ENCODE peak calls at places on chromosomes 11 and 22, in eight cellular contexts. S is CD8-positive, alpha-beta T cell; G is heart left ventricle; A is WTC11; L is kidney; X is astrocyte of the spinal cord; N is PC-9; U is body of pancreas. V is an unnamed sample.

GRCh38 chr22:19942071-19942885 is 660 bp upstream of the TXNRD2 start:
- DNase-seq in S (no peak), G (no peak), A (no peak), L (peak), X (peak), N (no peak), U (no peak), V (no peak)

GRCh38 chr11:122863704-122864326 is 18.7 kb upstream of the JHY start:
- DNase-seq in S (no peak), G (no peak), A (peak), L (no peak), X (peak), N (peak), U (peak), V (peak)

GRCh38 chr11:120549346-120549745 is 37.8 kb downstream of the GRIK4 start:
- DNase-seq in S (no peak), G (no peak), A (no peak), L (no peak), X (no peak), N (no peak), U (no peak), V (no peak)

GRCh38 chr22:32866953-32867352 is 65.4 kb downstream of the TIMP3 start:
- DNase-seq in S (no peak), G (no peak), A (no peak), L (no peak), X (no peak), N (no peak), U (no peak), V (no peak)

GRCh38 chr11:5689551-5689983 is at the start of gene TRIM22:
- DNase-seq in S (peak), G (peak), A (peak), L (peak), X (peak), N (no peak), U (no peak), V (no peak)

GRCh38 chr22:21044931-21045584 is 688 bp upstream of the LRRC74B start:
- DNase-seq in S (no peak), G (no peak), A (no peak), L (peak), X (peak), N (peak), U (peak), V (peak)

GRCh38 chr11:45087761-45088160 is 58.7 kb upstream of the PRDM11 start:
- DNase-seq in S (no peak), G (no peak), A (no peak), L (no peak), X (no peak), N (no peak), U (no peak), V (no peak)

GRCh38 chr11:47981667-47982404 is 1.5 kb downstream of the PTPRJ start:
- DNase-seq in S (no peak), G (peak), A (no peak), L (peak), X (no peak), N (no peak), U (no peak), V (no peak)

GRCh38 chr11:11025087-11025486 is 167.2 kb upstream of the ZBED5 start:
- DNase-seq in S (no peak), G (no peak), A (no peak), L (no peak), X (peak), N (no peak), U (no peak), V (no peak)

GRCh38 chr11:64642876-64643257 is 51.8 kb downstream of the SLC22A12 start:
- DNase-seq in S (no peak), G (no peak), A (peak), L (no peak), X (no peak), N (no peak), U (no peak), V (no peak)

GRCh38 chr11:83493918-83494317 is 207.8 kb upstream of the CCDC90B start:
- DNase-seq in S (no peak), G (no peak), A (no peak), L (no peak), X (no peak), N (no peak), U (peak), V (no peak)

GRCh38 chr11:130849215-130849568 is 67.1 kb downstream of the SNX19 start:
- DNase-seq in S (no peak), G (no peak), A (no peak), L (no peak), X (peak), N (no peak), U (no peak), V (no peak)

GRCh38 chr22:43975041-43975440 is 19.8 kb downstream of the SAMM50 start:
- DNase-seq in S (no peak), G (no peak), A (no peak), L (no peak), X (no peak), N (no peak), U (no peak), V (no peak)

GRCh38 chr22:44441401-44442185 is 56.4 kb downstream of the RTL6 start:
- DNase-seq in S (no peak), G (no peak), A (no peak), L (peak), X (no peak), N (no peak), U (no peak), V (no peak)

GRCh38 chr11:101582242-101583052 is 1.4 kb downstream of the TRPC6 start:
- DNase-seq in S (no peak), G (peak), A (peak), L (peak), X (no peak), N (no peak), U (no peak), V (no peak)

DNA sequence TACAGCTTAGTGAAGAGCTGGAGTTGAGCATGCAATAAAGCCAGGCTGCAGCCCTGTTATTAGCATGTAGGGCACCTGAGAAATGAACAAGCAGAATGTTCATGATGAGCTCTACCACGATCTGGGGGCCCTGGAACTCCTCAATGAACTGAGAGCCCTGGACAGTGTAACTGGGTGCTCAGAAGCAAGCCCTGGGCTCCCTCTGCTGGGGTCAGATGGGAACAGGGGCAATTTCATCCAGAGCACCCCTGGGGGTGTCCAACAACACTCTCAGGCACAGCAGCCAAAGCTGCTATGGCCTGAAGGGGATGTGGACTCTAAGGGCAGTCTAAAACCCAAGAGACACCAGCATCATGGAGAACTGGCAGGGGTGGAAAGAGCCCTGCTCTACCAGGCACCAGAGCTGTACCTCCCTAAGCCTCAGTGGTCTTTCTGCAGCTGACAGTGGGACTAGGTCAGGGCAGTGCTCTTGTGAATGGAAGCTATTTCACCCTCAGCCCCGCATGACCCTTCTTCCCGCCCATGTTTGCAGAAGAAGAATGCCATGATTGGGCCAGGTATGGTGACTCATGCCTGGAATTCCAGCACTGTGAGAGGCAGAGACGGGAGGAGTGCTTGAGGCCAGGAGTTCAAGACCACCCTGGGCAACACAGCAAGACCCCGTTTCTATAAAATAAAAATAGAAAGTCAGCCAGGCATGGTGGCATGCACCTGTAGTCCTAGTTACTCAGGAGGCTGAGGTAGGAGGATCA is 28.9 kb downstream of the THOC5 start:
- DNase-seq in S (no peak), G (no peak), A (peak), L (no peak), X (no peak), N (peak), U (peak), V (peak)
- TF ChIP-seq CTCF in S (no peak), G (peak), A (peak), L (peak), X (peak), N (peak), U (peak), V (peak)

DNA sequence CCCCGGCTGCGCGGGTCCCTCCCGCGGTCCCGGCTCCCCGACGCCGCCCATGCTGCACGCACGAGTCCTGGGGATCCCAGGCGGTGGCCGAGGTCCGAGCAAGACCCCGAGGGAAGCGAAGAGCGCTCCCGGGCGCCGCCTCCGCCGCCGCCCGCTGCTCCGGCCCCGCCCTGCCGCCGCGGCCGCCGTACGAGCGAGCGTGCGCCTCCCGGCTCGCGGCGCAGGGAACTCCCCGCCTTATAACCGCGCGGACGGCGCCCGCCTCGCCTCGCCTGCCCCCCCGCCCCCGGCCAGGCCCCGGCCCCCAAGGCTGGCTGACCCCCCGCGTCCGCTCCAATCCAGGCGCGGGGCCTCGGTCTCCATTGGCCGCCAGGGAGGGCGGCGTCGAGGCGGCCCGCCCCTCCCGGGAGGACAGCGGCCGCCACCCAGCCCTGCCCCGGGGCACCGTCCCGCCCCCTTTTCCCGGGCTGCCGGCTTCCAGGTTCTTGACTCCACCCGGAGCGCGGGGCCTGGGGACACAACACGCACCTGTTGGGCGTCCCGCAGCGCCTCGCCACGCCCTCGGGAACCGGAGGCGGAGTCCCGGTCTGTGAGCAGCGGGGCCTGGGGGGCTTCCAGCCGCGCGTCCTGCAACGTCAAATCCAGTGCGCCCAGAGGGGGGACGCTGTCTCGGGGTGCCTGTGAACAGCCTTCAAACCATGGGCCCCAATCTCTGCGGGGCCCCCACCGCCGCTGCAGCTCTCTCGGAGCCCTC is at the start of gene FADS3:
- DNase-seq in S (peak), G (peak), A (peak), L (peak), X (peak), N (peak), U (peak), V (peak)
- TF ChIP-seq CTCF in S (no peak), G (no peak), A (no peak), L (no peak), X (no peak), N (no peak), U (peak), V (no peak)

DNA sequence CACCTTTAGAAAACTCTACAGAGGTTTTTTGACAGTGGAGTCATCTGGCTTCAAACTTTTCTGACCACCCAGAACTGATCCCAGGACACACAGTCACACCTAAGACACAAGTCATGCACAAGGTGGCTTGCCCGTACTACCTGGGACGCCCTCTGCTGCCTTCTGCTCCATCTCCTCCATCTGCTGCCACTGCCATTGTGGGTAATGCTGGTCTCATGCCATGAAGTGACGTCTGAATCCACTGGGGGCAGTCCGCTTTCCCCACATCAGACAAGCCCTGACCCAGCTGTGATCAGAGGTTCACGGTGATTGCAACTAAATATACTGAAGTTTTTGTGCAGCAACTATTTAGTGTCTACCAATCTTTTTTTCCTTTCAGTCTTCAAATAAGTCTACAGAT is 5.4 kb upstream of the NDUFS8 start:
- DNase-seq in S (no peak), G (no peak), A (no peak), L (no peak), X (no peak), N (no peak), U (no peak), V (no peak)
- TF ChIP-seq CTCF in S (no peak), G (no peak), A (no peak), L (no peak), X (no peak), N (no peak), U (no peak), V (no peak)

GRCh38 chr22:36922752-36923457 is 9.5 kb downstream of the CSF2RB start:
- DNase-seq in S (no peak), G (no peak), A (no peak), L (peak), X (no peak), N (no peak), U (no peak), V (no peak)

GRCh38 chr22:36921309-36922096 is 8.1 kb downstream of the CSF2RB start:
- DNase-seq in S (no peak), G (no peak), A (no peak), L (peak), X (no peak), N (no peak), U (no peak), V (no peak)

GRCh38 chr22:36916034-36916433 is 2.6 kb downstream of the CSF2RB start:
- DNase-seq in S (no peak), G (no peak), A (no peak), L (no peak), X (no peak), N (no peak), U (no peak), V (no peak)

GRCh38 chr22:36922097-36922608 is 8.7 kb downstream of the CSF2RB start:
- DNase-seq in S (no peak), G (no peak), A (no peak), L (peak), X (no peak), N (peak), U (no peak), V (no peak)

GRCh38 chr22:36918730-36919129 is 5.3 kb downstream of the CSF2RB start:
- DNase-seq in S (no peak), G (no peak), A (no peak), L (no peak), X (no peak), N (no peak), U (no peak), V (no peak)
- TF ChIP-seq CTCF in S (no peak), G (no peak), A (no peak), L (no peak), X (no peak), N (no peak), U (no peak), V (no peak)

GRCh38 chr11:8682219-8683114 is at the start of the genes RPL27A and TRIM66:
- DNase-seq in S (peak), G (peak), A (peak), L (peak), X (peak), N (peak), U (peak), V (peak)
- TF ChIP-seq CTCF in S (no peak), G (peak), A (no peak), L (no peak), X (no peak), N (no peak), U (peak), V (no peak)

V was measured in Calu3.